ENCODE peak calls at places on chromosomes 16 and 17, in seven cellular contexts. R is Daoy, K is heart left ventricle, N is stromal cell of bone marrow, D is dorsolateral prefrontal cortex, U is nephron progenitor cell, X is NCI-H1092 treated with DMSO at 0.1 percent for 48 hours. M is an unnamed sample.

GRCh38 chr17:74215332-74215727 is 2.0 kb downstream of the TTYH2 start:
- DNase-seq in R (no peak), K (peak; percentile 59), N (no peak), D (no peak), U (no peak), X (no peak), M (no peak)

GRCh38 chr16:71954699-71955195 is 45.5 kb downstream of the PKD1L3 start:
- DNase-seq in R (no peak), K (no peak), N (no peak), D (no peak), U (no peak), X (no peak), M (no peak)

GRCh38 chr17:30413109-30413508 is 34.4 kb downstream of the CPD start:
- DNase-seq in R (peak; percentile 19), K (no peak), N (no peak), D (no peak), U (no peak), X (no peak), M (peak; percentile 14)

GRCh38 chr17:50637829-50638571 is 3.3 kb downstream of the ABCC3 start:
- DNase-seq in R (no peak), K (no peak), N (no peak), D (no peak), U (no peak), X (no peak), M (no peak)

GRCh38 chr16:67456383-67457140 is 24.4 kb downstream of the ATP6V0D1 start:
- DNase-seq in R (no peak), K (peak; percentile 54), N (peak; percentile 59), D (peak; percentile 55), U (no peak), X (no peak), M (peak; percentile 49)

GRCh38 chr16:11258553-11259287 is 2.7 kb upstream of the SOCS1 start:
- DNase-seq in R (no peak), K (peak; percentile 56), N (no peak), D (peak; percentile 82), U (no peak), X (no peak), M (no peak)

GRCh38 chr16:67200491-67200890 is 1.6 kb downstream of the ELMO3 start:
- DNase-seq in R (no peak), K (no peak), N (no peak), D (no peak), U (no peak), X (no peak), M (no peak)

GRCh38 chr17:27944546-27945332 is 51.6 kb upstream of the LYRM9 start:
- DNase-seq in R (no peak), K (no peak), N (no peak), D (no peak), U (no peak), X (no peak), M (no peak)

GRCh38 chr17:81898029-81898866 is 3.8 kb upstream of the NPB start:
- DNase-seq in R (peak; percentile 94), K (no peak), N (peak; percentile 84), D (no peak), U (no peak), X (no peak), M (peak; percentile 25)

GRCh38 chr17:67993998-67994361 is 2.3 kb downstream of the C17orf58 start:
- DNase-seq in R (no peak), K (no peak), N (no peak), D (no peak), U (no peak), X (peak; percentile 58), M (peak; percentile 18)

GRCh38 chr16:13906426-13907089 is 13.4 kb upstream of the ERCC4 start:
- DNase-seq in R (no peak), K (no peak), N (no peak), D (no peak), U (no peak), X (no peak), M (no peak)

GRCh38 chr17:73933871-73934270 is 269.6 kb upstream of the RPL38 start:
- DNase-seq in R (peak; percentile 33), K (no peak), N (no peak), D (no peak), U (no peak), X (no peak), M (no peak)

GRCh38 chr16:23215435-23215834 is 32.9 kb downstream of the SCNN1G start:
- DNase-seq in R (no peak), K (no peak), N (no peak), D (no peak), U (no peak), X (no peak), M (no peak)

GRCh38 chr17:47230864-47231263 is 21.7 kb downstream of the MYL4 start:
- DNase-seq in R (no peak), K (no peak), N (no peak), D (no peak), U (no peak), X (no peak), M (no peak)

GRCh38 chr17:66724581-66725341 is 110.2 kb upstream of the CACNG5 start:
- DNase-seq in R (no peak), K (peak; percentile 14), N (peak; percentile 83), D (no peak), U (no peak), X (peak; percentile 93), M (no peak)

GRCh38 chr17:18093616-18094408 is 6.1 kb downstream of the DRG2 start:
- DNase-seq in R (peak; percentile 73), K (peak; percentile 45), N (peak; percentile 34), D (no peak), U (no peak), X (no peak), M (peak; percentile 91)

GRCh38 chr17:3692346-3692745 is 3.6 kb downstream of the P2RX5 start:
- DNase-seq in R (no peak), K (no peak), N (no peak), D (no peak), U (no peak), X (no peak), M (no peak)

GRCh38 chr16:87006789-87007745 is 310.1 kb downstream of the C16orf95 start:
- DNase-seq in R (peak; percentile 30), K (no peak), N (peak; percentile 24), D (no peak), U (no peak), X (no peak), M (no peak)

GRCh38 chr17:79011451-79012147 is 2.0 kb upstream of the CANT1 start:
- DNase-seq in R (peak; percentile 82), K (no peak), N (peak; percentile 34), D (no peak), U (no peak), X (no peak), M (no peak)

GRCh38 chr16:1961651-1962067 is 2.3 kb downstream of the NDUFB10 start:
- DNase-seq in R (no peak), K (no peak), N (no peak), D (no peak), U (no peak), X (no peak), M (no peak)

GRCh38 chr17:978110-979093 is 1.2 kb downstream of the NXN start:
- DNase-seq in R (peak; percentile 50), K (peak; percentile 37), N (no peak), D (no peak), U (peak; percentile 71), X (no peak), M (no peak)

GRCh38 chr16:87076950-87077749 is 240.0 kb downstream of the C16orf95 start:
- DNase-seq in R (peak; percentile 76), K (no peak), N (no peak), D (no peak), U (peak; percentile 67), X (no peak), M (peak; percentile 60)

GRCh38 chr17:9127340-9127739 is 106.0 kb downstream of the NTN1 start:
- DNase-seq in R (no peak), K (no peak), N (no peak), D (no peak), U (no peak), X (no peak), M (no peak)

GRCh38 chr17:36942631-36943125 is 5.4 kb downstream of the LHX1 start:
- DNase-seq in R (no peak), K (no peak), N (no peak), D (no peak), U (no peak), X (no peak), M (no peak)

GRCh38 chr17:9406046-9406631 is 169.5 kb downstream of the STX8 start:
- DNase-seq in R (no peak), K (no peak), N (peak; percentile 23), D (no peak), U (no peak), X (no peak), M (no peak)

GRCh38 chr16:50534958-50535357 is 13.2 kb upstream of the NKD1 start:
- DNase-seq in R (no peak), K (no peak), N (no peak), D (no peak), U (no peak), X (no peak), M (no peak)

GRCh38 chr16:66427036-66427446 is at the start of gene BEAN1:
- DNase-seq in R (peak; percentile 51), K (no peak), N (no peak), D (no peak), U (peak; percentile 73), X (peak; percentile 9), M (no peak)

GRCh38 chr17:50986989-50987660 is 121.0 kb upstream of the TOB1 start:
- DNase-seq in R (peak; percentile 5), K (no peak), N (peak; percentile 70), D (no peak), U (no peak), X (no peak), M (peak; percentile 12)

GRCh38 chr16:85626191-85626951 is 13.2 kb downstream of the GSE1 start:
- DNase-seq in R (no peak), K (peak; percentile 44), N (no peak), D (no peak), U (peak; percentile 51), X (peak; percentile 88), M (no peak)

GRCh38 chr17:79078476-79079190 is 4.0 kb downstream of the ENGASE start:
- DNase-seq in R (no peak), K (no peak), N (no peak), D (no peak), U (no peak), X (no peak), M (no peak)

GRCh38 chr16:85898521-85899442 is at the start of gene IRF8:
- DNase-seq in R (no peak), K (peak; percentile 82), N (no peak), D (no peak), U (peak; percentile 80), X (no peak), M (peak; percentile 10)

GRCh38 chr17:59466943-59467801 is 98.2 kb upstream of the DHX40 start:
- DNase-seq in R (no peak), K (no peak), N (no peak), D (no peak), U (no peak), X (peak; percentile 12), M (no peak)

GRCh38 chr16:49932449-49932848 is 76.5 kb upstream of the ZNF423 start:
- DNase-seq in R (no peak), K (no peak), N (no peak), D (no peak), U (no peak), X (no peak), M (no peak)

GRCh38 chr16:31113420-31114124 is 3.9 kb upstream of the KAT8 start:
- DNase-seq in R (no peak), K (no peak), N (no peak), D (no peak), U (no peak), X (no peak), M (no peak)

GRCh38 chr16:68417711-68418301 is 30.5 kb downstream of the SMPD3 start:
- DNase-seq in R (peak; percentile 59), K (peak; percentile 16), N (no peak), D (no peak), U (no peak), X (peak; percentile 82), M (peak; percentile 33)

M was measured in amniotic epithelial cell.